ENCODE peak calls at places on chromosomes 5 and 9, in five cellular contexts. One of them, this sample, is unnamed.

GRCh38 chr5:143213851-143214363 is 189.6 kb downstream of the NR3C1 start:
- DNase-seq in H1: no peak
- DNase-seq in GM12878: peak
- DNase-seq in HEK293T: no peak
- DNase-seq in HepG2: no peak
- DNase-seq in this sample: no peak

GRCh38 chr5:41312478-41313060 is 99.2 kb upstream of the C6 start:
- DNase-seq in HepG2: no peak
- DNase-seq in HEK293T: no peak
- DNase-seq in GM12878: no peak
- DNase-seq in H1: no peak
- DNase-seq in this sample: no peak

GRCh38 chr9:70600479-70600878 is 186.0 kb upstream of the KLF9 start:
- DNase-seq in H1: no peak
- DNase-seq in HEK293T: no peak
- DNase-seq in HepG2: no peak
- DNase-seq in GM12878: no peak
- DNase-seq in this sample: peak

GRCh38 chr5:6994097-6994496 is 280.9 kb downstream of the TENT4A start:
- DNase-seq in HepG2: no peak
- DNase-seq in H1: no peak
- DNase-seq in GM12878: no peak
- DNase-seq in HEK293T: no peak
- DNase-seq in this sample: no peak

GRCh38 chr9:21852751-21853150 is 50.3 kb downstream of the MTAP start:
- DNase-seq in HEK293T: no peak
- DNase-seq in HepG2: no peak
- DNase-seq in H1: no peak
- DNase-seq in GM12878: peak
- DNase-seq in this sample: no peak

GRCh38 chr5:95102687-95103086 is 182.2 kb downstream of the MCTP1 start:
- DNase-seq in HepG2: no peak
- DNase-seq in GM12878: peak
- DNase-seq in H1: no peak
- DNase-seq in HEK293T: no peak
- DNase-seq in this sample: no peak

GRCh38 chr5:140827704-140828401 is at the start of gene PCDHA6:
- DNase-seq in GM12878: no peak
- DNase-seq in HepG2: no peak
- DNase-seq in H1: no peak
- DNase-seq in HEK293T: no peak
- DNase-seq in this sample: no peak

GRCh38 chr5:139019880-139020279 is 144.7 kb upstream of the LRRTM2 start:
- DNase-seq in GM12878: no peak
- DNase-seq in HepG2: no peak
- DNase-seq in H1: no peak
- DNase-seq in HEK293T: no peak
- DNase-seq in this sample: no peak

GRCh38 chr5:178576591-178577351 is 13.4 kb downstream of the COL23A1 start:
- DNase-seq in GM12878: no peak
- DNase-seq in H1: no peak
- DNase-seq in HepG2: no peak
- DNase-seq in HEK293T: no peak
- DNase-seq in this sample: no peak

GRCh38 chr5:166772770-166773169 is 1518.7 kb upstream of the WWC1 start:
- DNase-seq in HEK293T: no peak
- DNase-seq in GM12878: no peak
- DNase-seq in H1: no peak
- DNase-seq in HepG2: no peak
- DNase-seq in this sample: no peak

GRCh38 chr5:172984244-172984953 is 828 bp downstream of the ATP6V0E1 start:
- DNase-seq in GM12878: peak
- DNase-seq in HEK293T: peak
- DNase-seq in H1: peak
- DNase-seq in HepG2: peak
- DNase-seq in this sample: peak

GRCh38 chr9:100324594-100325200 is 28.0 kb downstream of the TEX10 start:
- DNase-seq in GM12878: no peak
- DNase-seq in HepG2: peak
- DNase-seq in H1: no peak
- DNase-seq in HEK293T: peak
- DNase-seq in this sample: no peak
- TF ChIP-seq SUZ12 in GM12878: no peak
- TF ChIP-seq SUZ12 in HepG2: no peak
- TF ChIP-seq SUZ12 in H1: no peak
- TF ChIP-seq SUZ12 in HEK293T: no peak
- TF ChIP-seq SUZ12 in this sample: no peak

GRCh38 chr5:1875481-1875842 is 7.3 kb downstream of the IRX4 start:
- DNase-seq in H1: no peak
- DNase-seq in GM12878: no peak
- DNase-seq in HEK293T: no peak
- DNase-seq in HepG2: no peak
- DNase-seq in this sample: no peak
- TF ChIP-seq SUZ12 in H1: peak
- TF ChIP-seq SUZ12 in GM12878: no peak
- TF ChIP-seq SUZ12 in HEK293T: no peak
- TF ChIP-seq SUZ12 in HepG2: no peak
- TF ChIP-seq SUZ12 in this sample: no peak

GRCh38 chr5:93430139-93430538 is 150.9 kb downstream of the NR2F1-AS1 start:
- DNase-seq in HepG2: no peak
- DNase-seq in HEK293T: no peak
- DNase-seq in H1: no peak
- DNase-seq in GM12878: no peak
- DNase-seq in this sample: no peak

GRCh38 chr5:93436083-93436482 is 144.9 kb downstream of the NR2F1-AS1 start:
- DNase-seq in HepG2: no peak
- DNase-seq in HEK293T: no peak
- DNase-seq in GM12878: no peak
- DNase-seq in H1: no peak
- DNase-seq in this sample: no peak

GRCh38 chr5:93431255-93431654 is 149.8 kb downstream of the NR2F1-AS1 start:
- DNase-seq in HEK293T: no peak
- DNase-seq in GM12878: no peak
- DNase-seq in H1: no peak
- DNase-seq in HepG2: no peak
- DNase-seq in this sample: no peak

GRCh38 chr5:93430673-93431192 is 150.3 kb downstream of the NR2F1-AS1 start:
- DNase-seq in GM12878: no peak
- DNase-seq in H1: no peak
- DNase-seq in HEK293T: no peak
- DNase-seq in HepG2: no peak
- DNase-seq in this sample: no peak

DNA sequence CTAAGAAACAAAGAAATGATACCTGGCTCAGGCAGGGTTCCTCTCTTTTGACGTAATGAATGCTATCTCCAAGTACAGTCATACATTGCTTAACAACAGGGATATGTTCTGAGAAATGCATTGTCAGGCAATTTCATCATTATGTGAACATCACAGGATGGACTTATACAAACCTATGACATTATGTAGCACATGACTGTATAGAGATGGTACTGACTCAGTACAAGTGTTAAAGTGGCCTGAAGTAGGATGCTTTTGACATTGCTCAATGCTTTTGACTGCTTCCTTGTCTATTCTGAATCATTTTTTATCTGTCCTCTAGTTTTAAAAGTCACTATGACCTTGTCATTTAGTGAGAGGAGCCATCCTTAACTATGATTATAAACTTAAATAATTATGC is 147.6 kb downstream of the NR2F1-AS1 start:
- DNase-seq in HEK293T: no peak
- DNase-seq in HepG2: no peak
- DNase-seq in H1: no peak
- DNase-seq in GM12878: no peak
- DNase-seq in this sample: no peak
- TF ChIP-seq SUZ12 in HEK293T: no peak
- TF ChIP-seq SUZ12 in HepG2: no peak
- TF ChIP-seq SUZ12 in H1: no peak
- TF ChIP-seq SUZ12 in GM12878: no peak
- TF ChIP-seq SUZ12 in this sample: no peak

DNA sequence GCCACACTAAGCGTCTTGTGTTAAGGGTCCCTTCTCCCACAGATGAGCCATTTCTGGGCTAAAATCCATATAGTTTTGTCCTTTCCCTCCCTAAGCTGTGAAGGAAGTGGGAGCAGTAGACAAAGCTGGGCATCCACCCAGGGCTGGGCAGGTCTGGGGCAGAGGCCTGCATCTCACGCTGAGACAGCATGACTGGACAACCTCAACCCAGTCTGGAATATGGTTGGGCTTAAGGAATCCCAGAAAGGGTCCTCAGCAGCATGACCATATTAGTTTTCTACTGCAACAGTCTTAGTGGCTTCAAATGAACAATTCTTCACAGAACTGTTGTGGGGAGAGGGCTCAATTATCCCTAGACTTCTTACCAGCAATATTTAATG is 173.8 kb downstream of the AUH start:
- DNase-seq in HEK293T: no peak
- DNase-seq in HepG2: no peak
- DNase-seq in GM12878: no peak
- DNase-seq in H1: no peak
- DNase-seq in this sample: no peak
- TF ChIP-seq SUZ12 in HEK293T: no peak
- TF ChIP-seq SUZ12 in HepG2: no peak
- TF ChIP-seq SUZ12 in GM12878: no peak
- TF ChIP-seq SUZ12 in H1: no peak
- TF ChIP-seq SUZ12 in this sample: no peak

DNA sequence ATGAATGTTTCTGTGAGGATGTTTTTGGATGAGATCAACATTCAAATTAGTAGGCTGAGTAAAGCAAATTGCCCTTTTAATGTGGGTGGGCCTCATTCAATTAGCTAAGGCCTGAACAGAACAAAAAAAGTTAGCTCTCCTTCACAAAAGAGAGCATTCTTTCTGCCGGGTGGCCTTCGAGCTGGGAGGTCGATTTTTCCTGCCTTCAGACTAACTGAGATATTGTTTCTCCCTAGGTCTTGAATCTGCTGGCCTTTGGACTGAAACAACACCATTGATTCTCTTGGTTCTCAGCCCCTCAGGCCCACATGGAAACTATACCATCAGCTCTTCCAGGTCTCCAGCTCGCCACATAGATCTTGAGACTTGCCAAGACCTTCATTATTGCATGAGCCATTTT is 29.1 kb upstream of the FREM1 start:
- DNase-seq in HEK293T: no peak
- DNase-seq in H1: peak
- DNase-seq in HepG2: no peak
- DNase-seq in GM12878: no peak
- DNase-seq in this sample: no peak
- TF ChIP-seq SUZ12 in HEK293T: no peak
- TF ChIP-seq SUZ12 in H1: no peak
- TF ChIP-seq SUZ12 in HepG2: no peak
- TF ChIP-seq SUZ12 in GM12878: no peak
- TF ChIP-seq SUZ12 in this sample: no peak

GRCh38 chr9:111994831-111995458 is 98.3 kb downstream of the UGCG start:
- DNase-seq in HEK293T: no peak
- DNase-seq in H1: no peak
- DNase-seq in GM12878: peak
- DNase-seq in HepG2: no peak
- DNase-seq in this sample: no peak
- TF ChIP-seq SUZ12 in HEK293T: no peak
- TF ChIP-seq SUZ12 in H1: no peak
- TF ChIP-seq SUZ12 in GM12878: no peak
- TF ChIP-seq SUZ12 in HepG2: no peak
- TF ChIP-seq SUZ12 in this sample: no peak

GRCh38 chr5:55865831-55866230 is 14.7 kb downstream of the IL31RA start:
- DNase-seq in HEK293T: no peak
- DNase-seq in H1: no peak
- DNase-seq in GM12878: no peak
- DNase-seq in HepG2: peak
- DNase-seq in this sample: no peak
- TF ChIP-seq SUZ12 in HEK293T: no peak
- TF ChIP-seq SUZ12 in H1: no peak
- TF ChIP-seq SUZ12 in GM12878: no peak
- TF ChIP-seq SUZ12 in HepG2: no peak
- TF ChIP-seq SUZ12 in this sample: no peak

DNA sequence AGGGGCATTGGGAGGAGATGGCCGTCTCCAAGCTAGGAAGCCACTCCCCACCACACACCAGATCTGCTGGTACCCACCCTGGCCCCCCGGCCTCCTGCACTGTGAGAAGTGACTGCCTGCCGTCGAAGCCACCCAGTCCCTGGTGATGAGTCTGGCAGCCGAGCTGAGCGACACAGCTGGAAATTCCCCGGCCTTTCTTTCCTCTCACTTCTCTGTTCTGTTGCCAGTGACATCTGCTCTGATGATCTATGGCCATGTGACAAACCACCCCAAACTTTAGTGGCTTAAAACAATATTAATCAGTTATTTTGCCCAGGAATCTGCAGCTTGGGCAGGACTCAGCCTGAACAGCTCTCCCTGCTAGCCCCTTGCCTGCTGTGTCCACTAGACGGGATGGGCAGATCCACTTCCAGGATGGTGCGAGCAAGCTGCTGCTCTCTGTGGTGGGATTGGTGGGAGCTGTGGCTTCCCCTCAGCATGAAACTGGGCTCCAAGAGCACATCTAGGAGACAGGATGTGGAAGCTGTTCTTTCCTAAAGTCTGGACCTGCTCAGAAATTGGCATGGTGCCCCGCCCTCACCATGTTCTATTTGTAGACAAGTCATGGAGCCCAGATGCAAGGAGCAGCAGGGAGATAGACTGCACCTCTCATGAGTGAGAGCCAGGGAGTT is 211.2 kb downstream of the GADD45G start:
- DNase-seq in GM12878: peak
- DNase-seq in HepG2: no peak
- DNase-seq in H1: no peak
- DNase-seq in HEK293T: no peak
- DNase-seq in this sample: no peak
- TF ChIP-seq SUZ12 in GM12878: no peak
- TF ChIP-seq SUZ12 in HepG2: no peak
- TF ChIP-seq SUZ12 in H1: no peak
- TF ChIP-seq SUZ12 in HEK293T: no peak
- TF ChIP-seq SUZ12 in this sample: no peak

This sample was measured in NT2/D1.